ENCODE peak calls at places on chromosomes 12 and 14, in seven cellular contexts. D, O, N, X, U, G and J are unnamed samples. For H3K4me1, the result is how much of the 10 kb centered on the place peaks cover.

GRCh38 chr12:66587912-66588311 is 91.0 kb downstream of the GRIP1 start:
- DNase-seq in D (no peak), O (no peak), N (no peak), X (peak), U (no peak), G (no peak), J (no peak)

GRCh38 chr12:80837342-80837978 is 100.3 kb downstream of the LIN7A start:
- DNase-seq in D (no peak), O (no peak), N (peak), X (peak), U (no peak), G (no peak), J (no peak)

GRCh38 chr12:95613021-95613420 is 61.7 kb upstream of the USP44 start:
- DNase-seq in D (no peak), O (no peak), N (no peak), X (peak), U (no peak), G (no peak), J (no peak)

GRCh38 chr12:130827432-130827831 is 11.6 kb downstream of the STX2 start:
- DNase-seq in D (no peak), O (no peak), N (no peak), X (no peak), U (no peak), G (no peak), J (no peak)

GRCh38 chr12:68370667-68371066 is 38.5 kb upstream of the MDM1 start:
- DNase-seq in D (no peak), O (no peak), N (no peak), X (no peak), U (no peak), G (no peak), J (no peak)

GRCh38 chr12:54689984-54690383 is 41.8 kb upstream of the DCD start:
- DNase-seq in D (no peak), O (no peak), N (no peak), X (no peak), U (no peak), G (no peak), J (no peak)

GRCh38 chr14:54627718-54628345 is 60.9 kb downstream of the SAMD4A start:
- DNase-seq in D (no peak), O (no peak), N (peak), X (peak), U (peak), G (peak), J (no peak)

GRCh38 chr12:47779301-47779942 is 6.4 kb downstream of the SLC48A1 start:
- DNase-seq in D (peak), O (peak), N (peak), X (peak), U (peak), G (peak), J (peak)

GRCh38 chr12:54227376-54227775 is 38.6 kb upstream of the SMUG1 start:
- DNase-seq in D (no peak), O (no peak), N (no peak), X (no peak), U (no peak), G (no peak), J (no peak)

GRCh38 chr12:128672428-128672827 is 151.3 kb downstream of the SLC15A4 start:
- DNase-seq in D (no peak), O (no peak), N (no peak), X (no peak), U (no peak), G (no peak), J (no peak)

GRCh38 chr14:62126885-62127478 is 364.8 kb downstream of the SNAPC1 start:
- DNase-seq in D (no peak), O (no peak), N (peak), X (peak), U (no peak), G (no peak), J (no peak)

GRCh38 chr12:27604431-27604830 is 80.4 kb downstream of the PPFIBP1 start:
- DNase-seq in D (no peak), O (no peak), N (no peak), X (no peak), U (no peak), G (no peak), J (no peak)

GRCh38 chr14:38481939-38482678 is 226.2 kb upstream of the CLEC14A start:
- DNase-seq in D (no peak), O (no peak), N (no peak), X (peak), U (no peak), G (no peak), J (no peak)

GRCh38 chr12:80019691-80020090 is 79.6 kb upstream of the OTOGL start:
- DNase-seq in D (no peak), O (no peak), N (no peak), X (no peak), U (no peak), G (no peak), J (no peak)

GRCh38 chr12:104603545-104603973 is 146.8 kb downstream of the CHST11 start:
- DNase-seq in D (no peak), O (no peak), N (no peak), X (peak), U (no peak), G (no peak), J (no peak)

GRCh38 chr12:31865023-31865422 is 94.2 kb upstream of the RESF1 start:
- DNase-seq in D (no peak), O (no peak), N (no peak), X (no peak), U (no peak), G (peak), J (no peak)

GRCh38 chr12:88036368-88036965 is 7.3 kb upstream of the C12orf50 start:
- DNase-seq in D (no peak), O (no peak), N (peak), X (peak), U (no peak), G (no peak), J (no peak)

GRCh38 chr14:75885829-75886228 is 96.0 kb downstream of the TGFB3 start:
- DNase-seq in D (no peak), O (no peak), N (no peak), X (peak), U (no peak), G (no peak), J (no peak)

GRCh38 chr14:93725993-93726392 is 62.3 kb downstream of the PRIMA1 start:
- DNase-seq in D (no peak), O (no peak), N (no peak), X (no peak), U (no peak), G (no peak), J (no peak)

GRCh38 chr12:52877242-52877641 is 27.6 kb downstream of the KRT8 start:
- DNase-seq in D (no peak), O (no peak), N (no peak), X (no peak), U (no peak), G (no peak), J (no peak)

GRCh38 chr12:52022841-52023181 is 16.1 kb downstream of the TAMALIN start:
- DNase-seq in D (no peak), O (peak), N (no peak), X (no peak), U (peak), G (peak), J (no peak)

GRCh38 chr14:61761557-61761956 is 663 bp upstream of the SNAPC1 start:
- DNase-seq in D (no peak), O (no peak), N (no peak), X (no peak), U (no peak), G (no peak), J (no peak)

GRCh38 chr12:59937148-59937547 is 341.3 kb downstream of the SLC16A7 start:
- DNase-seq in D (no peak), O (no peak), N (no peak), X (no peak), U (no peak), G (no peak), J (no peak)

GRCh38 chr14:64725360-64725815 is 21.2 kb downstream of the PLEKHG3 start:
- DNase-seq in D (no peak), O (no peak), N (no peak), X (no peak), U (no peak), G (no peak), J (peak)

GRCh38 chr12:128055567-128055966 is 211.4 kb upstream of the TMEM132C start:
- DNase-seq in D (no peak), O (no peak), N (no peak), X (no peak), U (no peak), G (no peak), J (no peak)

GRCh38 chr12:67827820-67828383 is 161.3 kb upstream of the IFNG-AS1 start:
- DNase-seq in D (peak), O (no peak), N (peak), X (peak), U (no peak), G (peak), J (no peak)

GRCh38 chr14:86541969-86542368 is 1012.0 kb downstream of the FLRT2 start:
- DNase-seq in D (no peak), O (no peak), N (no peak), X (no peak), U (no peak), G (no peak), J (no peak)

GRCh38 chr12:1972856-1973317 is 31.4 kb downstream of the DCP1B start:
- DNase-seq in D (no peak), O (no peak), N (peak), X (peak), U (no peak), G (peak), J (no peak)

GRCh38 chr14:20857630-20858261 is 33.4 kb upstream of the RNASE3 start:
- DNase-seq in D (peak), O (peak), N (peak), X (peak), U (peak), G (peak), J (peak)

GRCh38 chr12:2856901-2857495 is at the start of gene TEX52:
- DNase-seq in D (no peak), O (no peak), N (no peak), X (no peak), U (no peak), G (no peak), J (no peak)

DNA sequence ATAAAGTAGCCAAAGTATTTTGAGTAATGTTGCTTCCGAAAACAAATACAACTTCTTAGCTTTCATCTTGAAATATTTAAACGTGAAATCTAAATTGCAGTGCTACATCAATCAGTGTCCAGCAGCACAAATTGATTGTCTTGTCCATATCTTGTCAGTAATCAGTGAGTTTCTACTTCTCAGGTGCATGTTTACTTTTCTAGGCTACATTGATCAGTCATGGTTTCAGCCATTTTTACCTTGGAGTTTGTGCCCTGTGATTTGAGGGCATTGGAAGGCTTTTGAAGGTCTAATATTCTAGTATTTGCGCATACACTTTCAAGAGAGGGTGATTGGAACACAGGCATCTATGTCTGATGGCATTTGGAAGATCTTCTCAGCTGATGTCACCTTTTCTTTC is 12.4 kb downstream of the RMST start:
- DNase-seq in D (no peak), O (no peak), N (no peak), X (no peak), U (no peak), G (no peak), J (no peak)
- H3K4me1 ChIP-seq in D (under half), O (under half), N (under half), X (under half), U (under half), G (under half), J (under half)

GRCh38 chr12:120377611-120378010 is 8.6 kb upstream of the MSI1 start:
- DNase-seq in D (no peak), O (no peak), N (no peak), X (no peak), U (no peak), G (no peak), J (no peak)
- TF ChIP-seq POLR2A in D (no peak), O (no peak), N (no peak), X (no peak), U (no peak), G (no peak), J (no peak)

GRCh38 chr12:26042645-26043044 is 82.2 kb downstream of the BHLHE41 start:
- DNase-seq in D (no peak), O (no peak), N (no peak), X (no peak), U (no peak), G (no peak), J (no peak)
- H3K4me1 ChIP-seq in D (under half), O (half or more), N (under half), X (under half), U (under half), G (under half), J (under half)

DNA sequence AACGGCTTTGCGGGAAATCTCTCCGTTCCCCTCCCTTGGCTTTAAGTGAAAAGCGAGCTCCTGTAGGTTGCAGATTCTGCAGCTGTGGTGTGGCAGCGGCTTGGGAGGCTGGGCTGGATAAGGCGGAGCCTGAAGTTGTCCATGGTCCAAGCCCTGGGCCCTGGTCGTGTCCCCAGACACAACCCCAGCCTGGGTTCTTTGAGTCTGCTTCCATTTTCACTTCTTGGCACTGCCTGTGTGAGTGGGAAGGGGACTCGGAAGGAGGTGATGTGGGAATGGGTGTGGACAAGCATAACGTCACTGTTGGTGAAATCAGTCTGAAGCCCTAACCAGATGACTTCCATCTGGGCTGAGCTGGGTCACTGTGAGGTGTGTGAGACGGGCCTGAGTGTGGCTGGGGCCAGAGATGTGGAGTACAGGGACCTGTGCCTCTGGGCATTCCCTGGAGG is 43.0 kb upstream of the CTDSP2 start:
- DNase-seq in D (peak), O (no peak), N (peak), X (peak), U (no peak), G (peak), J (no peak)
- TF ChIP-seq POLR2A in D (peak), O (no peak), N (no peak), X (peak), U (no peak), G (peak), J (no peak)

GRCh38 chr14:100252684-100253083 is 13.7 kb downstream of the YY1 start:
- DNase-seq in D (no peak), O (no peak), N (no peak), X (no peak), U (no peak), G (no peak), J (no peak)

GRCh38 chr14:100246136-100246535 is 7.2 kb downstream of the YY1 start:
- DNase-seq in D (no peak), O (no peak), N (no peak), X (no peak), U (no peak), G (no peak), J (no peak)

GRCh38 chr14:100250732-100251465 is 12.0 kb downstream of the YY1 start:
- DNase-seq in D (no peak), O (no peak), N (no peak), X (no peak), U (no peak), G (no peak), J (no peak)

GRCh38 chr14:100241279-100241678 is 2.3 kb downstream of the YY1 start:
- DNase-seq in D (no peak), O (no peak), N (peak), X (no peak), U (no peak), G (no peak), J (no peak)

GRCh38 chr14:100246809-100247428 is 8.0 kb downstream of the YY1 start:
- DNase-seq in D (no peak), O (no peak), N (peak), X (peak), U (no peak), G (no peak), J (no peak)
- H3K4me1 ChIP-seq in D (under half), O (half or more), N (under half), X (under half), U (half or more), G (half or more), J (under half)

DNA sequence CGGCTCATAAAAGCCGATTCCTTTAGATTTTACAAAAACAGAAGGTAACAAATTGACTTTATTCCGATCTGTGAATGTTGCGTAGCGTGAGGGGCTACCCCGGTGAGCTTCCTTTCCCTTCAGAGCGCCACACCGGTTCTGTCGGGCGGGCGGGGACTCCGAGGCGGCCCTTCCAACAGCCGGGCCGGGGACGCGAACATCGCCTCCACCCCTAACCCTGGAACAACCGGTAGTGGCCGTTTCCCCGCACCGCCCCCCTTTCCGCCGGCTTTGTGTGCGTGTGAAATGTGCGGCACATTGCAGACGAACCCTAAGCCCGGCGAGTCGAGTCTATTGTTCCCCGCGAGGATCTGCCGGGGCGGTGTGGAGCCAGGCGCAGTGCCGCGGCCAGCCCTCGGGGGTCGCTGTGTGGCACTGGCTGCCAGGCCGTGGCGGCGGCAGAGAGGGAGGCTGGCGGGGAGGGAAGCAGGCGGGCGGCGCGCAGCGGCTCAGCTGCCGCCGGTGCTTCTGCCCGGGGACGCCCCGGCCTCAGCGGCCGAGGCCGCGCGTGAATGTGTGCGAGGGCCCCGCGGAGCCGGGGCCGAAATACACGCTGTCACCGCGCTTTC is 777 bp upstream of the ARID2 start:
- DNase-seq in D (peak), O (peak), N (peak), X (peak), U (peak), G (peak), J (peak)
- TF ChIP-seq POLR2A in D (peak), O (peak), N (peak), X (peak), U (peak), G (peak), J (peak)

DNA sequence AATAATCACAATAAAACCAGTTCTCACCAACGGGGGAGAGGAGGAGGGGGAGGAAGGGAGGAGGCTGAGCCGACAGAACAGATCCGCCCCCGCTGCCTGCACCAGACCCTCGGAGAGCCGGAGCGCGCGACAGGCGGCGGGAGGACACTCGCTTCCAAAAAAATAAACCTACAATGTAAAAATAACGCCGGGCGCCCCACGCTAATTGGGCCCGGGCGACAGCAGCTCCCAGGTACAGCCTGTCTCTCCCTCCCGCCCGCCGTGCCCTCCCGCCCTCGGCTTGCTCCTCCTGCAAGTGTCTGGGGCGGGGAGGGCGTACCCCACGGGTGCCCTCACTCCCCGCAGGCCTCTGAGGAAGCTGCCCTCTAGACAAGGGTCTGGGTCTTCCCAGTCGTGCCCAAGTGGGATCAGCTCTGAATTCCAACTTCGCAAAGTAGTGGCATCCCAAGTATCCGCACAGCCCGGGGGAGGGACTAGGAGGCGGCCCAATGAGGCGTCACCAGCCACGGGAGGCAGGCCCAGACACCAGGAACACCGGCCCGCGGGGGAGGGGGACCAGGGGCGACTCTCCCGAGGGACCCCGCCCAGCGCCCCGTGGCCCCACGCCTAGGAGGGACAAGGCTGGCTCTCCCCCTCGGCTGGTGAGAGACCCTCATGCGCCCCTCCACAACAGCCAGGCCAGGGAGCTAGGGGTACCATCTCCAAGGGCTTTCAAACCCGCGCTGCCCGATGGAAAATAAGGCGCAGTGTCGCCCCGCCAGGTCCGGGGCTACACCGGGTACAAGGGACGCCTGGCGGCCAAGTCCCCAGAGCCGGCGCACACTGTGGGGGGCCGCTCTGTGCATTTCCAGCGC is 1.0 kb downstream of the NCOR2 start:
- DNase-seq in D (peak), O (peak), N (peak), X (peak), U (peak), G (peak), J (peak)
- H3K4me1 ChIP-seq in D (under half), O (half or more), N (under half), X (under half), U (half or more), G (half or more), J (under half)